ENCODE peak calls at places on chromosomes 6 and 20, in seven cellular contexts. B, C, U, D, L, E and I are unnamed samples.

GRCh38 chr6:134176283-134176975 is 124.0 kb upstream of the SLC2A12 start:
- DNase-seq in B (no peak), C (no peak), L (peak; percentile 41), D (no peak), E (peak; percentile 18), U (no peak), I (no peak)

GRCh38 chr6:121828567-121828966 is 393.1 kb downstream of the GJA1 start:
- DNase-seq in B (no peak), E (no peak), U (no peak), L (no peak), C (no peak), D (no peak), I (no peak)

GRCh38 chr6:51450958-51451357 is 632.3 kb downstream of the TFAP2B start:
- DNase-seq in B (no peak), C (no peak), D (no peak), U (no peak), L (no peak), E (no peak), I (no peak)

GRCh38 chr6:94350833-94351232 is 931.5 kb upstream of the EPHA7 start:
- DNase-seq in D (no peak), L (no peak), E (no peak), C (no peak), B (no peak), U (no peak), I (no peak)

GRCh38 chr6:7723041-7723447 is 2.9 kb upstream of the BMP6 start:
- DNase-seq in D (peak; percentile 71), C (peak; percentile 42), B (no peak), L (peak; percentile 83), E (peak; percentile 20), U (no peak), I (peak; percentile 46)

GRCh38 chr6:169292340-169293124 is 38.9 kb upstream of the THBS2 start:
- DNase-seq in U (peak; percentile 66), C (no peak), E (no peak), B (no peak), L (peak; percentile 97), D (peak; percentile 91), I (no peak)

GRCh38 chr20:14892782-14893181 is 555.4 kb upstream of the FLRT3 start:
- DNase-seq in C (no peak), D (no peak), L (no peak), E (no peak), U (no peak), B (no peak), I (no peak)

GRCh38 chr6:142857609-142858195 is 87.3 kb downstream of the HIVEP2 start:
- DNase-seq in C (no peak), L (no peak), B (no peak), D (no peak), E (no peak), U (no peak), I (peak; percentile 41)

GRCh38 chr20:62181808-62182207 is 1.0 kb upstream of the MTG2 start:
- DNase-seq in U (no peak), B (no peak), C (no peak), E (no peak), L (no peak), D (no peak), I (no peak)

GRCh38 chr6:134047673-134048072 is 4.8 kb downstream of the SLC2A12 start:
- DNase-seq in D (no peak), B (no peak), U (no peak), C (no peak), L (no peak), E (no peak), I (no peak)

GRCh38 chr20:11807070-11807741 is 110.5 kb upstream of the BTBD3 start:
- DNase-seq in U (no peak), L (peak; percentile 93), D (peak; percentile 67), C (no peak), E (no peak), B (no peak), I (no peak)

GRCh38 chr6:163608060-163608752 is 193.7 kb downstream of the QKI start:
- DNase-seq in U (no peak), E (no peak), B (no peak), D (no peak), L (no peak), C (no peak), I (no peak)

GRCh38 chr20:57907131-57908083 is 197.6 kb upstream of the PMEPA1 start:
- DNase-seq in L (no peak), E (no peak), B (no peak), D (no peak), C (no peak), U (no peak), I (no peak)

GRCh38 chr6:33418690-33419291 is 884 bp upstream of the CUTA start:
- DNase-seq in B (no peak), L (peak; percentile 50), E (peak; percentile 50), U (no peak), D (peak; percentile 25), C (no peak), I (peak; percentile 76)

GRCh38 chr6:108156180-108156937 is 9.5 kb upstream of the NR2E1 start:
- DNase-seq in L (peak; percentile 36), D (no peak), C (no peak), U (no peak), B (no peak), E (no peak), I (no peak)

GRCh38 chr6:26195924-26196845 is 109.0 kb downstream of the HFE start:
- DNase-seq in U (no peak), L (peak; percentile 58), C (no peak), B (no peak), E (no peak), D (no peak), I (peak; percentile 53)

GRCh38 chr6:21914121-21914973 is 320.8 kb downstream of the SOX4 start:
- DNase-seq in C (peak; percentile 19), U (no peak), D (peak; percentile 11), L (peak; percentile 15), E (no peak), B (no peak), I (no peak)

GRCh38 chr6:88164061-88164460 is 2.1 kb downstream of the CNR1 start:
- DNase-seq in D (no peak), L (no peak), E (no peak), C (no peak), U (no peak), B (no peak), I (no peak)

GRCh38 chr6:155274533-155274932 is 10.7 kb downstream of the CLDN20 start:
- DNase-seq in D (peak; percentile 6), L (peak; percentile 48), C (no peak), U (peak; percentile 55), B (no peak), E (no peak), I (no peak)

GRCh38 chr6:37673436-37673835 is 24.2 kb downstream of the MDGA1 start:
- DNase-seq in E (no peak), C (no peak), U (no peak), L (no peak), B (no peak), D (no peak), I (no peak)

GRCh38 chr6:26394289-26394688 is 7.8 kb upstream of the BTN3A1 start:
- DNase-seq in U (peak; percentile 48), E (no peak), C (no peak), D (peak; percentile 62), L (peak; percentile 86), B (no peak), I (no peak)

GRCh38 chr6:142521791-142522190 is 220.0 kb downstream of the ADGRG6 start:
- DNase-seq in B (no peak), C (no peak), D (no peak), E (no peak), L (no peak), U (no peak), I (no peak)

GRCh38 chr20:43096471-43096870 is 93.2 kb downstream of the PTPRT start:
- DNase-seq in D (no peak), L (no peak), C (no peak), U (no peak), E (no peak), B (peak; percentile 25), I (no peak)

GRCh38 chr6:169989594-169989993 is 238.2 kb downstream of the ERMARD start:
- DNase-seq in B (no peak), U (no peak), C (no peak), L (no peak), E (no peak), D (no peak), I (no peak)

GRCh38 chr6:32086661-32087573 is 22.2 kb downstream of the TNXB start:
- DNase-seq in E (no peak), U (no peak), B (no peak), L (peak; percentile 86), D (peak; percentile 73), C (no peak), I (no peak)

GRCh38 chr20:4681971-4682370 is 39.7 kb upstream of the PRND start:
- DNase-seq in C (no peak), E (no peak), D (no peak), U (peak; percentile 72), L (peak; percentile 76), B (no peak), I (no peak)

GRCh38 chr20:22584630-22584921 is 204 bp upstream of the FOXA2 start:
- DNase-seq in D (no peak), L (no peak), E (no peak), C (no peak), U (no peak), B (no peak), I (no peak)

GRCh38 chr6:143742070-143742954 is 64.5 kb downstream of the PHACTR2 start:
- DNase-seq in U (no peak), L (no peak), C (no peak), D (no peak), E (no peak), B (no peak), I (no peak)

GRCh38 chr6:40383348-40384115 is 203.6 kb downstream of the LRFN2 start:
- DNase-seq in L (no peak), E (no peak), D (no peak), B (no peak), U (peak; percentile 44), C (no peak), I (no peak)

GRCh38 chr20:45918182-45918737 is 6.3 kb upstream of the PLTP start:
- DNase-seq in B (peak; percentile 44), D (no peak), E (no peak), C (no peak), U (no peak), L (no peak), I (no peak)

GRCh38 chr6:45987866-45988265 is 27.8 kb downstream of the CLIC5 start:
- DNase-seq in B (no peak), C (no peak), E (no peak), L (no peak), U (no peak), D (no peak), I (no peak)

GRCh38 chr20:13543783-13544182 is 94.9 kb downstream of the TASP1 start:
- DNase-seq in E (no peak), L (no peak), D (no peak), C (no peak), U (no peak), B (no peak), I (no peak)

GRCh38 chr6:80333342-80333741 is 226.9 kb downstream of the BCKDHB start:
- DNase-seq in E (no peak), D (no peak), B (no peak), U (no peak), L (no peak), C (no peak), I (no peak)

GRCh38 chr6:57421503-57421902 is 104.1 kb downstream of the PRIM2 start:
- DNase-seq in D (no peak), B (no peak), E (no peak), C (no peak), L (no peak), U (no peak), I (no peak)

GRCh38 chr20:47502271-47502730 is 614 bp downstream of the NCOA3 start:
- DNase-seq in B (no peak), D (peak; percentile 14), L (peak; percentile 33), E (no peak), C (no peak), U (no peak), I (no peak)

GRCh38 chr20:14866841-14867514 is 529.6 kb upstream of the FLRT3 start:
- DNase-seq in B (no peak), L (no peak), U (no peak), C (no peak), E (no peak), D (no peak), I (no peak)

GRCh38 chr20:36273414-36274247 is 32.5 kb upstream of the DLGAP4 start:
- DNase-seq in U (no peak), B (no peak), E (no peak), C (no peak), D (peak; percentile 25), L (peak; percentile 23), I (no peak)

GRCh38 chr6:154457046-154457713 is 53.3 kb downstream of the CNKSR3 start:
- DNase-seq in U (no peak), B (no peak), L (peak; percentile 35), E (no peak), C (no peak), D (no peak), I (no peak)